ENCODE peak calls at places on chromosome 11, in six cellular contexts. L, C, O, X, J and N are unnamed samples.

GRCh38 chr11:57357827-57358226 is 19.7 kb downstream of the P2RX3 start:
- DNase-seq in L (no peak), C (no peak), O (no peak), X (peak), J (no peak), N (peak)

GRCh38 chr11:122172352-122173073 is 56.5 kb upstream of the BLID start:
- DNase-seq in L (no peak), C (no peak), O (no peak), X (peak), J (no peak), N (no peak)

GRCh38 chr11:131584694-131585592 is 214.5 kb downstream of the NTM start:
- DNase-seq in L (no peak), C (peak), O (no peak), X (no peak), J (no peak), N (peak)

GRCh38 chr11:13717331-13717730 is 48.9 kb downstream of the FAR1 start:
- DNase-seq in L (no peak), C (peak), O (no peak), X (peak), J (no peak), N (no peak)

GRCh38 chr11:87596176-87596575 is 558.4 kb downstream of the TMEM135 start:
- DNase-seq in L (no peak), C (no peak), O (no peak), X (no peak), J (no peak), N (no peak)

GRCh38 chr11:28176231-28176853 is 68.2 kb downstream of the METTL15 start:
- DNase-seq in L (no peak), C (no peak), O (no peak), X (no peak), J (no peak), N (no peak)

GRCh38 chr11:115197433-115197832 is 306.8 kb downstream of the CADM1 start:
- DNase-seq in L (no peak), C (no peak), O (no peak), X (peak), J (no peak), N (no peak)

GRCh38 chr11:34654491-34655334 is 33.8 kb downstream of the EHF start:
- DNase-seq in L (peak), C (peak), O (no peak), X (peak), J (no peak), N (no peak)

GRCh38 chr11:19259487-19260345 is 19.0 kb upstream of the E2F8 start:
- DNase-seq in L (peak), C (peak), O (no peak), X (peak), J (no peak), N (peak)

GRCh38 chr11:115222218-115222862 is 281.9 kb downstream of the CADM1 start:
- DNase-seq in L (no peak), C (peak), O (no peak), X (peak), J (no peak), N (no peak)

GRCh38 chr11:110312670-110313069 is 16.3 kb upstream of the RDX start:
- DNase-seq in L (no peak), C (no peak), O (no peak), X (no peak), J (no peak), N (no peak)

GRCh38 chr11:130945945-130946344 is 29.7 kb upstream of the SNX19 start:
- DNase-seq in L (peak), C (no peak), O (no peak), X (peak), J (peak), N (peak)

GRCh38 chr11:132719684-132720083 is 812.6 kb downstream of the OPCML start:
- DNase-seq in L (no peak), C (no peak), O (no peak), X (no peak), J (no peak), N (no peak)

GRCh38 chr11:8744423-8744822 is 61.8 kb downstream of the RPL27A start:
- DNase-seq in L (no peak), C (no peak), O (no peak), X (no peak), J (no peak), N (no peak)

GRCh38 chr11:118608268-118609214 is 1.1 kb downstream of the PHLDB1 start:
- DNase-seq in L (peak), C (peak), O (peak), X (peak), J (peak), N (peak)

GRCh38 chr11:32427616-32427934 is 7.8 kb downstream of the WT1 start:
- DNase-seq in L (no peak), C (no peak), O (no peak), X (no peak), J (no peak), N (no peak)

GRCh38 chr11:70226967-70227366 is 23.9 kb downstream of the FADD start:
- DNase-seq in L (no peak), C (peak), O (no peak), X (no peak), J (no peak), N (no peak)

GRCh38 chr11:107215006-107215405 is 196.7 kb upstream of the GUCY1A2 start:
- DNase-seq in L (no peak), C (no peak), O (no peak), X (no peak), J (no peak), N (no peak)

GRCh38 chr11:119513141-119513805 is 90.3 kb upstream of the THY1 start:
- DNase-seq in L (no peak), C (no peak), O (no peak), X (no peak), J (no peak), N (no peak)

GRCh38 chr11:17378655-17379054 is 9.8 kb downstream of the KCNJ11 start:
- DNase-seq in L (no peak), C (no peak), O (no peak), X (no peak), J (no peak), N (no peak)

GRCh38 chr11:28704801-28705200 is 596.6 kb downstream of the METTL15 start:
- DNase-seq in L (no peak), C (no peak), O (no peak), X (no peak), J (no peak), N (no peak)

GRCh38 chr11:84117394-84117793 is 831.2 kb upstream of the CCDC90B start:
- DNase-seq in L (no peak), C (no peak), O (no peak), X (peak), J (no peak), N (no peak)

GRCh38 chr11:87176044-87176443 is 138.3 kb downstream of the TMEM135 start:
- DNase-seq in L (no peak), C (no peak), O (no peak), X (peak), J (no peak), N (no peak)

GRCh38 chr11:69576069-69576782 is 64.7 kb upstream of the CCND1 start:
- DNase-seq in L (no peak), C (peak), O (no peak), X (no peak), J (peak), N (no peak)

GRCh38 chr11:118003021-118003423 is 16.8 kb downstream of the IL10RA start:
- DNase-seq in L (no peak), C (peak), O (no peak), X (no peak), J (no peak), N (no peak)

GRCh38 chr11:113174862-113175261 is 139.5 kb upstream of the TTC12 start:
- DNase-seq in L (no peak), C (no peak), O (no peak), X (no peak), J (no peak), N (no peak)

GRCh38 chr11:113178671-113179070 is 135.7 kb upstream of the TTC12 start:
- DNase-seq in L (no peak), C (no peak), O (no peak), X (no peak), J (no peak), N (no peak)

GRCh38 chr11:113176971-113177370 is 137.4 kb upstream of the TTC12 start:
- DNase-seq in L (no peak), C (no peak), O (no peak), X (no peak), J (no peak), N (no peak)

GRCh38 chr11:113177596-113178115 is 136.7 kb upstream of the TTC12 start:
- DNase-seq in L (no peak), C (no peak), O (no peak), X (no peak), J (no peak), N (no peak)

DNA sequence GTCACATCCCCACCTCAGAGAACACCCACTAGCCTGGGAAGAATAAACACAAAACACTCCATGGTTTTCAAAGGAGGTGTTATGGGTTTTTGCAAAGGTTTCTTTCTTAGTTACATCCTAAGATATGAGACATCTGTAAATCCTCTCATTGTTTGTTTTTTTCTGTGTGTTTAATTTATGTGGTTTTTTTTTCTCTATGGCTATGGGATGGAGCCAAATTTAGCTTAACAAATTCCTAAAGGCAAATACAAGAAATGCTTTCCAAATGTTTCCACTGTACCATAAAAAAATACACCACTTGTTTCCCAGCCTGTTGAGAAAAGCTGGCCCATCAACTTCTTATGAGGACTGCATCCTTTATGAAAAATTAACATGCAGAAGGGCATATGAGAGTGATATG is 137.8 kb upstream of the TTC12 start:
- DNase-seq in L (no peak), C (no peak), O (no peak), X (no peak), J (no peak), N (no peak)
- TF ChIP-seq POLR2A in L (no peak), C (no peak), O (no peak), X (no peak), J (no peak), N (no peak)

GRCh38 chr11:68352591-68352990 is 40.2 kb downstream of the LRP5 start:
- DNase-seq in L (no peak), C (no peak), O (no peak), X (no peak), J (no peak), N (no peak)
- H3K27ac ChIP-seq in L (no peak), C (no peak), O (peak), X (no peak), J (peak), N (no peak)

GRCh38 chr11:63999349-64000025 is 13.2 kb downstream of the OTUB1 start:
- DNase-seq in L (peak), C (peak), O (peak), X (no peak), J (peak), N (peak)
- TF ChIP-seq POLR2A in L (no peak), C (no peak), O (no peak), X (no peak), J (no peak), N (no peak)

GRCh38 chr11:80958414-80958813 is 1517.6 kb upstream of the TENM4 start:
- DNase-seq in L (no peak), C (no peak), O (no peak), X (peak), J (no peak), N (no peak)

GRCh38 chr11:80955588-80955987 is 1514.8 kb upstream of the TENM4 start:
- DNase-seq in L (no peak), C (no peak), O (no peak), X (no peak), J (no peak), N (no peak)

GRCh38 chr11:80960331-80961095 is 1519.7 kb upstream of the TENM4 start:
- DNase-seq in L (no peak), C (no peak), O (no peak), X (no peak), J (no peak), N (no peak)

DNA sequence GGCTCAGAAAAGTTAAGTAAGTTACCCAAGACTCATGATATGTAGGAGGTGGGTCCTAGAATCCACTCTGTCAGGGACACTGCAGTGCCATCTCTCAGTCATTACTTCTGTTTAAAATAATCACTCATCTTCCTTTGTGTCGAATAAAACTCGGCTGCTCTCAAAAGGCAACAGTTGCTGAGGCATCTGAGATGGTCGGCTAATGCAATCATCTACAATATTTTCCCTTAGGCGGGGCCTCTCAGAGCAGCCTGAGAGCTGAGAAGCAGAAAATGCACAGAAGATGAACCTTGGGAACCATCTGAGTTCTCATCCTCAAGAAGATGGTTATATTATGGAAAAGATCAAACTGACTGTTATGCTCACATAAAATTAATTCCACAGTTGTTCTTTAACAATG is 1518.1 kb upstream of the TENM4 start:
- DNase-seq in L (no peak), C (no peak), O (no peak), X (no peak), J (no peak), N (no peak)
- H3K27ac ChIP-seq in L (no peak), C (no peak), O (no peak), X (no peak), J (no peak), N (no peak)

GRCh38 chr11:6539748-6540268 is 42.7 kb downstream of the DNHD1 start:
- DNase-seq in L (no peak), C (no peak), O (no peak), X (no peak), J (no peak), N (no peak)

GRCh38 chr11:6544921-6545850 is 48.1 kb downstream of the DNHD1 start:
- DNase-seq in L (peak), C (no peak), O (no peak), X (peak), J (no peak), N (no peak)

GRCh38 chr11:6545917-6546605 is 49.0 kb downstream of the DNHD1 start:
- DNase-seq in L (peak), C (no peak), O (no peak), X (no peak), J (no peak), N (no peak)

GRCh38 chr11:6541356-6541755 is 44.3 kb downstream of the DNHD1 start:
- DNase-seq in L (no peak), C (no peak), O (no peak), X (no peak), J (no peak), N (no peak)

DNA sequence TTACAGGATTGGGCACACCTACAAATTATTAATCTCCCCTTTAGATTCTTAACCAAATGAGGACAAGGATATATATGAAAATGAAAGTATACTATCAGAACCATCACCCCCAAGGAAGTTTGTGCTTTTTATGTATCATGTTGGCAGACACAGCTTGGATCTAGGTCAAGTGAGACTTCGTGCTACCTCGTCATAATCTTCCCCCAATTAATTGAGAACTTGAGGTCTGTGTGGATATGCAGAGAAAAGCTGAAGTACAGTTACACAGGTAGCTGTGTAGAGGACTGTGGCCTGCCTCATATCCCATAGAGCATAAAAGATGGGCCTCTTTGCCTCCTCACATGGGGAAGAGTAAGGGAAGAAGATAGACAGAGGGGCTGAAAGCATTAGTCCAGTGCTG is 45.6 kb downstream of the DNHD1 start:
- DNase-seq in L (no peak), C (no peak), O (no peak), X (no peak), J (no peak), N (no peak)
- TF ChIP-seq POLR2A in L (no peak), C (no peak), O (no peak), X (no peak), J (no peak), N (no peak)

DNA sequence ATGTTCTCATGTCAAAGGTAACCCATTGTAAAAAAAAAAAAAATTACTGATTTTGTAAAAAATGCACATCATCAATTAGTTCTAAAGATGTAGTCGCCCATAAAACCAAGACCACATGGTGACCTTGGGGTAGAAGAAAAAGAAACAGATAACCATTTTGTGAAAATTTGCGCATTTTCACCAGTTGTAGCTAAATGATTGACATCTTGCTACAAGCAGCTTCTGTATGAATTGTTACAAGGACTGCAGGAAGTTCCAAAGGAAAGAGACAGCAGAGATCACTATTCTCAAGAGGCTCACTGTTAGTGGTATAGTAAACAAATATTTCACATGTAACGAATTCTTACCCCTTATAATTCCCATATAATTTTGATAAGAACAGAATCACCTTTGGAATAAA is 48.7 kb downstream of the MAML2 start:
- DNase-seq in L (no peak), C (no peak), O (no peak), X (no peak), J (no peak), N (no peak)
- H3K27ac ChIP-seq in L (no peak), C (no peak), O (no peak), X (no peak), J (no peak), N (peak)